ENCODE peak calls at places on chromosomes 6 and 20, in eight cellular contexts. A is ovary, F is uterus, V is vagina, S is IMR-90, P is ascending aorta, D is breast epithelium, H is heart right ventricle. E is an unnamed sample.
A peak's percentile ranks its signal among the peaks of the same experiment; 100 is the strongest.

GRCh38 chr20:3551681-3552434 is 81.0 kb downstream of the ATRN start:
- DNase-seq in A (no peak), F (no peak), V (no peak), S (peak; percentile 12), P (no peak), D (no peak), H (no peak), E (no peak)

GRCh38 chr6:113672691-113673149 is 184.4 kb upstream of the MARCKS start:
- DNase-seq in A (peak; percentile 35), F (peak; percentile 28), V (no peak), S (peak; percentile 37), P (no peak), D (no peak), H (peak; percentile 31), E (no peak)

GRCh38 chr6:38588631-38589366 is 50.9 kb downstream of the BTBD9 start:
- DNase-seq in A (no peak), F (no peak), V (no peak), S (peak; percentile 76), P (no peak), D (no peak), H (no peak), E (no peak)

GRCh38 chr6:90388395-90388794 is 91.8 kb upstream of the BACH2 start:
- DNase-seq in A (no peak), F (no peak), V (no peak), S (no peak), P (no peak), D (no peak), H (no peak), E (no peak)

GRCh38 chr6:157182503-157183254 is 140.6 kb downstream of the TMEM242 start:
- DNase-seq in A (no peak), F (no peak), V (no peak), S (no peak), P (no peak), D (no peak), H (no peak), E (no peak)

GRCh38 chr20:39123161-39123560 is 161.0 kb downstream of the DHX35 start:
- DNase-seq in A (no peak), F (no peak), V (no peak), S (no peak), P (no peak), D (no peak), H (no peak), E (no peak)

GRCh38 chr20:29878281-29878741 is 1379.2 kb upstream of the DEFB115 start:
- DNase-seq in A (no peak), F (no peak), V (peak; percentile 98), S (no peak), P (no peak), D (no peak), H (no peak), E (no peak)

GRCh38 chr6:83193747-83194582 is 808 bp downstream of the RWDD2A start:
- DNase-seq in A (peak; percentile 68), F (peak; percentile 44), V (no peak), S (no peak), P (no peak), D (peak; percentile 20), H (peak; percentile 37), E (no peak)

GRCh38 chr20:2697768-2698167 is 5.2 kb downstream of the EBF4 start:
- DNase-seq in A (no peak), F (no peak), V (peak; percentile 93), S (no peak), P (no peak), D (no peak), H (no peak), E (no peak)

GRCh38 chr6:93779086-93779858 is 359.9 kb upstream of the EPHA7 start:
- DNase-seq in A (no peak), F (no peak), V (no peak), S (no peak), P (no peak), D (no peak), H (peak; percentile 31), E (no peak)

GRCh38 chr6:34993206-34993605 is 104.2 kb downstream of the ANKS1A start:
- DNase-seq in A (no peak), F (no peak), V (no peak), S (no peak), P (no peak), D (no peak), H (no peak), E (no peak)

GRCh38 chr6:43578748-43579147 is 2.8 kb downstream of the POLH start:
- DNase-seq in A (no peak), F (no peak), V (no peak), S (peak; percentile 4), P (no peak), D (no peak), H (no peak), E (no peak)

DNA sequence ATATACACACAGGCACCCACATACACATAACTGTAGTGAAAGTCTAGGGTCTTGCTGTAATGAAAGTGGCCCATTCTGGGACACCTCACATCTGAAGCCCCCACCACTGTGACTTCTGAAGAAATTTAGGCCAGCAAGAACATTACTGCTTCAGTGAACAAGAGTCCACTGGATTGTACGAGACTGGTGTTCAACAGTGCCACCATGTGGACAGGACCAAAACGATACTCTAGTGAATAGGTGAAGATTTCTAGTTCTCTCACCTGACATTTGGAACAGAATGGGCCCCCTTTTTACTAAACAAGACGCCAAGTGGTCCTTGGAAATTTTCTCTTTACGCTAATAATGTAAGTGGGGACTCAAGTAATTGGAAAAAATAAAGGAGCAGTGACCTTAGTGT is 156.9 kb downstream of the MAFB start:
- DNase-seq in A (no peak), F (no peak), V (no peak), S (no peak), P (no peak), D (no peak), H (no peak), E (no peak)
- TF ChIP-seq CTCF in A (no peak), F (no peak), V (no peak), S (no peak), P (no peak), D (no peak), H (no peak), E (no peak)

GRCh38 chr20:61502433-61502832 is 250.4 kb downstream of the CDH4 start:
- DNase-seq in A (no peak), F (no peak), V (no peak), S (peak; percentile 50), P (no peak), D (no peak), H (no peak), E (no peak)
- H3K4me3 ChIP-seq in A (no peak overlapping the region), F (no peak overlapping the region), V (no peak overlapping the region), S (no peak overlapping the region), P (no peak overlapping the region), D (no peak overlapping the region), H (no peak overlapping the region), E (no peak overlapping the region)

GRCh38 chr6:122289721-122290501 is 109.5 kb upstream of the HSF2 start:
- DNase-seq in A (no peak), F (no peak), V (no peak), S (peak; percentile 7), P (no peak), D (no peak), H (no peak), E (no peak)

GRCh38 chr6:122286512-122286911 is 112.9 kb upstream of the HSF2 start:
- DNase-seq in A (no peak), F (no peak), V (no peak), S (no peak), P (no peak), D (no peak), H (no peak), E (no peak)

GRCh38 chr6:122283884-122284283 is 115.6 kb upstream of the HSF2 start:
- DNase-seq in A (no peak), F (no peak), V (no peak), S (no peak), P (no peak), D (no peak), H (no peak), E (no peak)

GRCh38 chr6:122285292-122285913 is 114.0 kb upstream of the HSF2 start:
- DNase-seq in A (no peak), F (no peak), V (no peak), S (no peak), P (no peak), D (no peak), H (no peak), E (no peak)

GRCh38 chr6:122284848-122285247 is 114.6 kb upstream of the HSF2 start:
- DNase-seq in A (no peak), F (no peak), V (no peak), S (no peak), P (no peak), D (no peak), H (no peak), E (no peak)
- H3K4me1 ChIP-seq in A (no peaks in the 10 kb centered on the region), F (no peaks in the 10 kb centered on the region), V (no peaks in the 10 kb centered on the region), S (no peaks in the 10 kb centered on the region), P (no peaks in the 10 kb centered on the region), D (no peaks in the 10 kb centered on the region), H (no peaks in the 10 kb centered on the region), E (peaks cover 10% of the 10 kb centered on the region)

DNA sequence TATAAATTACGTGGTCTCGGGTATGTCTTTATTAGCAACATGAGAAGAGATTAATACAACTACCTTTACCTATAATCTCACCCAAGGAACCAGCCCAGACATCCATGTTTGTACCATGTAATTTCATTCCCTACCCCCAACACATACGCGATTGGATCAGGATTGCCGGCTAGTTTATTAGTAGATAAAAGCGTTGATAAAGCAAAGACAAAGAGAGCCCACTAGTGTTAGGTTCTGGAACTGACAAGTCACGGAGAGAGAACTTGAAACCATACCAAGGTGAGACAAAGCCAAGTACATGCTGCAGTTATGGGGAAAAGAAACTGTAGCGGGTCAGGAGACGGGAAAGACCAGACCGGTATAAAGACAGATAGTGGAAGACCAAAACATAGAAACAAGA is 37.4 kb upstream of the FAM135A start:
- DNase-seq in A (no peak), F (no peak), V (no peak), S (no peak), P (no peak), D (no peak), H (no peak), E (no peak)
- TF ChIP-seq CTCF in A (no peak), F (no peak), V (no peak), S (peak; percentile 5), P (no peak), D (no peak), H (no peak), E (no peak)